ENCODE peak calls at places on chromosomes 1 and 21, in seven cellular contexts. L is IMR-90, G is A549, T is HCT116, I is K562, D is GM12878, S is H1. B is an unnamed sample.

GRCh38 chr1:85865183-85865582 is 156.9 kb upstream of the ZNHIT6 start:
- DNase-seq in L (peak), G (no peak), T (no peak), I (no peak), D (no peak), S (no peak), B (no peak)

GRCh38 chr1:209641216-209642181 is 10.7 kb downstream of the LAMB3 start:
- DNase-seq in L (no peak), G (no peak), T (no peak), I (peak), D (no peak), S (no peak), B (no peak)

GRCh38 chr21:36699026-36699545 is at the start of gene SIM2:
- DNase-seq in L (peak), G (no peak), T (peak), I (peak), D (no peak), S (no peak), B (no peak)

GRCh38 chr1:110150330-110151174 is at the start of gene SLC6A17:
- DNase-seq in L (peak), G (peak), T (peak), I (no peak), D (no peak), S (no peak), B (no peak)

GRCh38 chr1:180131510-180131909 is 23.2 kb upstream of the QSOX1 start:
- DNase-seq in L (peak), G (no peak), T (no peak), I (peak), D (no peak), S (no peak), B (peak)

GRCh38 chr1:185151215-185151614 is 5.5 kb downstream of the TRMT1L start:
- DNase-seq in L (no peak), G (no peak), T (no peak), I (peak), D (no peak), S (no peak), B (no peak)

GRCh38 chr1:231165371-231165770 is 3.5 kb downstream of the TRIM67 start:
- DNase-seq in L (peak), G (no peak), T (no peak), I (no peak), D (no peak), S (no peak), B (no peak)

GRCh38 chr1:175591083-175591743 is 152.2 kb downstream of the TNR start:
- DNase-seq in L (no peak), G (no peak), T (no peak), I (peak), D (no peak), S (no peak), B (no peak)

GRCh38 chr1:109776206-109776835 is 12.6 kb upstream of the EPS8L3 start:
- DNase-seq in L (no peak), G (no peak), T (no peak), I (no peak), D (no peak), S (no peak), B (no peak)

GRCh38 chr1:24349891-24350290 is 30.7 kb downstream of the GRHL3 start:
- DNase-seq in L (peak), G (no peak), T (no peak), I (no peak), D (no peak), S (no peak), B (no peak)

GRCh38 chr21:15051652-15052554 is 12.9 kb downstream of the NRIP1 start:
- DNase-seq in L (peak), G (no peak), T (no peak), I (peak), D (no peak), S (no peak), B (no peak)

GRCh38 chr1:8075511-8076051 is 49.5 kb upstream of the ERRFI1 start:
- DNase-seq in L (peak), G (no peak), T (no peak), I (no peak), D (no peak), S (no peak), B (no peak)

GRCh38 chr1:234507089-234507488 is 28.1 kb upstream of the TARBP1 start:
- DNase-seq in L (no peak), G (no peak), T (no peak), I (no peak), D (no peak), S (no peak), B (no peak)

GRCh38 chr1:219990782-219991510 is 55.4 kb downstream of the EPRS1 start:
- DNase-seq in L (peak), G (peak), T (peak), I (peak), D (no peak), S (no peak), B (peak)

GRCh38 chr1:46134660-46135331 is 2.4 kb upstream of the PIK3R3 start:
- DNase-seq in L (peak), G (no peak), T (no peak), I (no peak), D (peak), S (no peak), B (no peak)

GRCh38 chr1:245788269-245788668 is 633.5 kb downstream of the KIF26B start:
- DNase-seq in L (peak), G (no peak), T (no peak), I (no peak), D (no peak), S (no peak), B (no peak)

GRCh38 chr1:198751741-198752140 is 112.9 kb downstream of the PTPRC start:
- DNase-seq in L (no peak), G (no peak), T (no peak), I (no peak), D (no peak), S (no peak), B (no peak)

GRCh38 chr1:246343937-246344336 is 163.1 kb downstream of the SMYD3 start:
- DNase-seq in L (no peak), G (no peak), T (no peak), I (no peak), D (no peak), S (no peak), B (no peak)

GRCh38 chr1:158020877-158021630 is 27.6 kb downstream of the KIRREL1 start:
- DNase-seq in L (no peak), G (no peak), T (no peak), I (no peak), D (no peak), S (no peak), B (no peak)

GRCh38 chr1:208835082-208835467 is 590.9 kb upstream of the PLXNA2 start:
- DNase-seq in L (no peak), G (no peak), T (no peak), I (no peak), D (no peak), S (no peak), B (no peak)

DNA sequence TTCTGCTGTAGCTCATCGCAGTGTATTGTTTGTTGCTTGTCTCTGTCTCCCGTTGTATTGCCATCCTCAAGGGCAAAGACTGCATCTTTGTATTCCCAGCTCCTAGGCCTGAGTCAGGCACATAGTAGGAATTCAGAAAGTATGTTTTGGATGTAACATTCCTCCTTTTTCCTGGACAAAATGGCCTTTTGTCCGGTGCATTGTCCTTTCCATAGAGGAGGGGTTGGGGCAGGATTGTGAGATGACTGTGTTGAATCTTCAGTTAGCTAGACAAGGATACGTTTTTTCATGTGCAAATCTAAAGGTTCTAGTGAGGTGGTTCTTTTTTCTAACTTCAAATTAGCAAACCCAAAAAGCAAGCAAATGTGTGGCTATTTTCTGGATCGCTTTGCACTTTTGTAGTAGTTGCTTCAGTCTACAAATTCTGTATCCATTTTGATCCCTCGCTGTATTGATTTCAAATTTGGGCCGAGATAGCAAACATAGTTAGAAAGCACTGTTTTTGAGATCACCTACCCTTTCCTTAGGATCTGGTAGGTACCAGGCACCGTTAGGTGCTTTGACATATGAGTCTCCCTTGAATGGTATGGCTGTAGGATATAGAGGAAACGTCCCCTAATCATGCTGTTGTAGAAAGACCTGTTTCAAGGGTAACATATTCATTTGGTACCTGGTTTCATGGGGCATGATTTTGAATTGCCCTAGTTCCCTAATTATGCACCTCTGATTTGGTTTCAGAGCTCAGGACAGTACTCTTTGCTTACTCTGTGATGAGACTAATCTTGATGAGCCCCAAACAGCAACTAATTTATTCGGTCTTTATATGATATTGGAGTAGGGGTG is 1.2 kb downstream of the PPP1R8 start:
- DNase-seq in L (peak), G (no peak), T (peak), I (peak), D (no peak), S (no peak), B (peak)
- TF ChIP-seq CEBPB in L (no peak), G (no peak), T (no peak), I (no peak), D (no peak), S (no peak), B (no peak)

DNA sequence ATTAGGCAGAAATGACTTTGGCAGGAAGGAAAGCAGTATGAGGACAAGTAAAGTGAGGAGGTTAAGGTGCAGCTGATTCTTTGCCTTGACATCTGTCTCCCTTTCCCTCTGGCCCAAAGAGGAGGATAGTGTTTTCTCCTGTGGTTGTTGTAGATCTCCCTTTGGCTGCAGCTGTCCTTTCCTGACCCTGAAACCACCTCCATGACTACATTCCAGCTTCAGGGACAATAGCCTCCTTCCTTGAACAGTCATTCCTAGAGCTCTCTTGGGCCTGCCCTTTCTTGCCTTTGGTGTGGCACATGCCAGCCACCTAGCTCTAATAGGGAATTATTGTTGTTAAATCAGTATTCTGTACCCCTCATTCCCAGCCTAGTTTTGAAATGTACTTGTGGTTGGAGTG is 6.2 kb downstream of the ZMYM1 start:
- DNase-seq in L (no peak), G (no peak), T (no peak), I (no peak), D (no peak), S (no peak), B (no peak)
- TF ChIP-seq CEBPB in L (no peak), G (no peak), T (no peak), I (no peak), D (no peak), S (no peak), B (no peak)

DNA sequence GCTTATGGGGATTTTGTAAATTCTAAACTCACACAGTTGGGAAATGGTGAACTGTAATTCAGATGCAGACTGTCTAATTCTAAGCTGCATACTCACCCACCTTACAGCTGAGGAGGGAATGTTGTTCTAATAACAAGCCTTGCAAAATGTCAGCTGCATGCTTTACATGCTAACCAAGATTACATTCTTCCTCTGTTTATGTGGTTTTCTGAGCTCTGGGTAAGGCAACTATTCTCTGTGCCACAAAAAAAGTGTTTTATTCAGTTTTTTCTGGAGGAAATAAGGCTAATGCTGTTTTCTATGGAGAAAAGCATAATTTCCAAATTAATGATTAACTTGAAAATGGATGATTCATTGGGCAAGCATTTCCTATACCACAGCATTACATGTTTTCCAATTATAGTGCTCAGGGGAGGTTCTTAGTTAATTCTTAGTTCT is 64.9 kb downstream of the RGS13 start:
- DNase-seq in L (peak), G (peak), T (peak), I (no peak), D (no peak), S (no peak), B (peak)
- TF ChIP-seq CEBPB in L (peak), G (peak), T (peak), I (no peak), D (no peak), S (no peak), B (no peak)

DNA sequence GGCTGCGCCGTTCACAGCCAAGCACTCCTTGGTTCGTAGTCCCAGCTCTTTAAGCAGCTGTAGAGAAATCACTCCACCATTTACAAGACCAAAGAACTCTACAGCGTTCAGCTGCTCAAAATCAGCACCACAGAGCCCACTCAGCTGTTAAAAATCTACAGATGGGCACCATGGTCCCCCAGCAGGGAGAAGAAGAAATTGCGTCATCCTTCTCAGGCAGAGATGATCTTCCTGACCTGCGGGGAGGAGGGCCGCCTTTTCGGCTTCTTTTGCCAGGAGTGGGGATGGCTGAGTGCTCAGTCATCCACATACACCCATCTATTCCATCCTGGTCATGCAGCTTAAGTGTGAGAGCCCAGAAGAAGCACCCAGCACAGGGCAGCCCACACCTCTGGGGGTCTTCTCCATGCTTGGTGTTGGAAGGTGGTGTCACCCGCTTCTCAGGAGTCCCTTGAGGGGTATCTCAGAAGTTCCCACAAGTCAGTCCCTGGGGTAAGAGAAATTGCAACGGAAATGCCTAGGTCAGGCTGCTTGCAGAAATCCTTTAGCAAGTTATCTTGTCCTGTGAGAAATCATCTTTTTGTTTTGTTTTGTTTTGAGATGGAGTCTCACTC is 163.8 kb downstream of the NPHP4 start:
- DNase-seq in L (no peak), G (no peak), T (no peak), I (no peak), D (no peak), S (no peak), B (no peak)
- TF ChIP-seq CEBPB in L (peak), G (peak), T (no peak), I (peak), D (no peak), S (peak), B (peak)

DNA sequence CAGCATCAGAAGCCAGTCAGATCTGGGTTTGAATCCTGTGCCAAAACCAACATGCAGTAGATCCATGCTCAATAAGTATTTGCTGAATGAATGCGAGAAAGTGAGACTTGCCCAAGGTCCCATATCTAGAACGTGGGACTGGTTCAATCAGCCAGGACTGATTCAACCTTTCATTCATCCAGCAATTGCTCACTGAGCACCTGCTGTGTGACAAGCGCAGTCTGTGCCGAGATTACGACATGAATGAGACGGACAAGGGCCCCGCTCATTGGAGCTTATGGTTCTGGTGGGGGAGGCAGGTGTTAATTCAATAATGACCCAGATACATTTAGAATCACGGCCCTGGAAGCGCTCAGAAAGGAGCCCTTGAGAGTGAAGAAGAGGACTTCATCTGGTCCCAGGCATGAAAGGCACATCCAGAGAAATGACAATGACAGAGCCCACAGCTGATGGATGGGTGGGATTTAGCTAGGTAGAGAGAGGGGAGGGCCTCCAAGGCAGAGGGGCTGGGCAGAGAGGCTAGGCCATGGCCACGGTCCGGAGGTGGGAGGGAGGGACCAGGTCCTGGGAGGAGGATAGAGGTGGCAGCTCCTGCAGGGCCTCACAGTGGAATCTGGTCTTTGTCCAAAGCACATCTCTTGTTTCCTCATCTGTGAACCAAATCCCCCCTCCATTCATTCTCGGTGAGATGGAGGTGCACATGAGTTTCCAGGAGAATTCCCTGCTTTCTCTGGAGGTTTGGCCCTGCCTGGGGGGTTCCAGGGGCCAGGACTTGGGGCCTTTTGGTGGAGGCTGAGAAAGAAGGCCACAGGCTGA is 4.2 kb upstream of the FAM131C start:
- DNase-seq in L (peak), G (no peak), T (no peak), I (no peak), D (no peak), S (no peak), B (peak)
- TF ChIP-seq CEBPB in L (peak), G (no peak), T (no peak), I (no peak), D (no peak), S (no peak), B (no peak)

GRCh38 chr1:21338568-21339401 is 48.5 kb upstream of the ECE1 start:
- DNase-seq in L (peak), G (no peak), T (no peak), I (no peak), D (no peak), S (no peak), B (peak)
- TF ChIP-seq CEBPB in L (no peak), G (no peak), T (no peak), I (no peak), D (no peak), S (no peak), B (no peak)

DNA sequence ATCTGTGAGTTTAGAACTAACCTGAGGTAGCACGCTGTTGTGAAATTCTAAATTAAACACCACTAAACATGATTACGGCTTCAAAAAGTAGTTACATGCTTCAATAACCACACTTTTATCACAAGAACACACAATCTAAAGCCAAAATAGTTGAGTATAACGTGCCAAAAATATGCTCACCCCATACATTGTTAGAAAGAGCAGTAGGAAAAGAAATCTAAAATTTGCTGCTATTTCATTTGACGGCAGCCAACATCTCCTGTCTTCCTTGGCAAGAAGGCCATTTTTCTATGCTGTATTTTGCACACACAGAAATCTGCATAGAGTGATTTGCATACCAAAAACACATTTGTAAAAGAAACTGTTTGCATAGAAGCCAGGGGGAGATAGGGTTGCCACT is 42.9 kb upstream of the DMRTB1 start:
- DNase-seq in L (no peak), G (no peak), T (no peak), I (no peak), D (no peak), S (no peak), B (no peak)
- TF ChIP-seq CEBPB in L (no peak), G (no peak), T (no peak), I (no peak), D (no peak), S (no peak), B (no peak)

DNA sequence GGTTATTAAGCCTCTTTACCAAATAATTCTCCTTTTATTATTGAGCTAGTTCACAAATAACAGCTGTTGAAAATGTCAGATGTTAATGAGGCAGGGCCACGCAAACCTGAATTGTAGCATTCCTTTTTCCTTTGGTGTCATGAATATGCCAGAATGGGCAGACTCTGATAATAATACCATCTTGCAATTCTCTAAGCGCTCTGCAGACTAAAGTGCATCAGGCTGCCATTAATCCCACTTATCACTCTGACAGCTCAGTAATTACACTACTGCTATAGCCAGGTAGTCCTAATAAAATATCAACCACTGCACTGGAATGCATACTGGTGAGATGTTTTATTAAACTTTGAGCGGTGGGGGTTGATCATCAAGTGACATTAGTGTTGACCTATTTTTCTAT is 177.7 kb downstream of the DPYD start:
- DNase-seq in L (no peak), G (no peak), T (no peak), I (no peak), D (no peak), S (no peak), B (no peak)
- TF ChIP-seq CEBPB in L (no peak), G (no peak), T (no peak), I (no peak), D (no peak), S (no peak), B (no peak)

B was measured in HepG2.